ENCODE peak calls at places on chromosomes 16 and 17, in five cellular contexts. D is astrocyte; Q is HCT116; Z is CD8-positive, alpha-beta T cell; V is prostate gland. E is an unnamed sample.

GRCh38 chr17:55144518-55144917 is 120.2 kb upstream of the HLF start:
- DNase-seq in Z (no peak), D (no peak), V (no peak), Q (no peak), E (no peak)

GRCh38 chr16:84207266-84207665 is 16.3 kb downstream of the ADAD2 start:
- DNase-seq in Z (no peak), V (no peak), D (no peak), Q (no peak), E (no peak)

GRCh38 chr17:520447-521167 is 168.0 kb upstream of the RPH3AL start:
- DNase-seq in Q (no peak), V (no peak), D (peak; percentile 85), Z (no peak), E (peak; percentile 54)

GRCh38 chr17:74649909-74650308 is 26.4 kb upstream of the CD300E start:
- DNase-seq in Z (no peak), Q (no peak), V (no peak), D (no peak), E (no peak)

GRCh38 chr17:83191388-83192160 is 112.2 kb downstream of the METRNL start:
- DNase-seq in V (peak; percentile 1), D (no peak), Z (no peak), Q (no peak), E (no peak)

GRCh38 chr17:74259667-74260524 is 14.1 kb upstream of the DNAI2 start:
- DNase-seq in D (no peak), V (no peak), Q (no peak), Z (no peak), E (no peak)

GRCh38 chr17:19399750-19400450 is 11.1 kb upstream of the RNF112 start:
- DNase-seq in Z (no peak), V (no peak), Q (no peak), D (no peak), E (no peak)

GRCh38 chr16:29993191-29993902 is 2.1 kb downstream of the HIRIP3 start:
- DNase-seq in V (no peak), Q (no peak), D (no peak), Z (no peak), E (no peak)

GRCh38 chr16:19645557-19645981 is 72.5 kb downstream of the KNOP1 start:
- DNase-seq in D (peak; percentile 15), V (no peak), Z (no peak), Q (no peak), E (no peak)

GRCh38 chr16:4506450-4506849 is 30.3 kb downstream of the HMOX2 start:
- DNase-seq in Q (peak; percentile 39), Z (peak; percentile 39), D (peak; percentile 61), V (peak; percentile 71), E (peak; percentile 61)

GRCh38 chr17:45294506-45294905 is 22.3 kb downstream of the MAP3K14 start:
- DNase-seq in D (peak; percentile 93), Z (no peak), Q (no peak), V (peak; percentile 89), E (no peak)

GRCh38 chr17:41777579-41778188 is 8.8 kb downstream of the JUP start:
- DNase-seq in V (peak; percentile 64), Z (no peak), Q (no peak), D (peak; percentile 90), E (peak; percentile 74)

GRCh38 chr17:66398059-66398458 is 95.6 kb downstream of the PRKCA start:
- DNase-seq in Q (no peak), Z (no peak), D (no peak), V (no peak), E (no peak)

GRCh38 chr17:79248843-79249242 is 174.2 kb downstream of the ENGASE start:
- DNase-seq in V (no peak), Z (no peak), Q (no peak), D (no peak), E (no peak)

GRCh38 chr17:231191-231965 is 49.9 kb upstream of the DOC2B start:
- DNase-seq in V (no peak), D (no peak), Z (no peak), Q (no peak), E (peak; percentile 17)

GRCh38 chr16:29649560-29650494 is 13.2 kb upstream of the SPN start:
- DNase-seq in D (no peak), Z (no peak), V (no peak), Q (no peak), E (no peak)

GRCh38 chr17:32567086-32567485 is 80.3 kb downstream of the CDK5R1 start:
- DNase-seq in V (no peak), Z (no peak), Q (no peak), D (no peak), E (no peak)

GRCh38 chr17:16930571-16931317 is 41.2 kb downstream of the TNFRSF13B start:
- DNase-seq in D (no peak), Z (no peak), V (no peak), Q (no peak), E (no peak)

GRCh38 chr16:48531011-48531962 is 78.7 kb downstream of the N4BP1 start:
- DNase-seq in Z (no peak), D (no peak), Q (no peak), V (no peak), E (peak; percentile 36)

GRCh38 chr17:49638818-49639217 is 39.1 kb downstream of the SPOP start:
- DNase-seq in D (peak; percentile 51), Q (no peak), Z (no peak), V (no peak), E (peak; percentile 80)

GRCh38 chr16:84042308-84042878 is at the start of gene SLC38A8:
- DNase-seq in Z (no peak), V (no peak), D (no peak), Q (no peak), E (no peak)

GRCh38 chr16:71709231-71709781 is 15.2 kb downstream of the PHLPP2 start:
- DNase-seq in Q (no peak), D (peak; percentile 80), V (no peak), Z (no peak), E (no peak)

GRCh38 chr17:67260051-67260987 is 15.3 kb upstream of the HELZ start:
- DNase-seq in Z (no peak), Q (no peak), D (peak; percentile 13), V (peak; percentile 10), E (no peak)

GRCh38 chr16:24668481-24669001 is 60.9 kb upstream of the TNRC6A start:
- DNase-seq in Z (no peak), V (no peak), Q (no peak), D (peak; percentile 83), E (peak; percentile 17)

GRCh38 chr16:54291107-54291980 is 4.8 kb upstream of the IRX3 start:
- DNase-seq in Z (no peak), V (no peak), D (no peak), Q (no peak), E (no peak)

GRCh38 chr16:14527411-14528044 is 102.5 kb downstream of the PARN start:
- DNase-seq in D (peak; percentile 62), V (no peak), Q (no peak), Z (no peak), E (no peak)

GRCh38 chr17:55383771-55384679 is 37.6 kb downstream of the MMD start:
- DNase-seq in V (no peak), Q (no peak), D (no peak), Z (no peak), E (no peak)

GRCh38 chr17:31251618-31252328 is 45.3 kb downstream of the OMG start:
- DNase-seq in D (no peak), V (no peak), Q (no peak), Z (no peak), E (no peak)

GRCh38 chr16:5175263-5175662 is 77.7 kb upstream of the EEF2KMT start:
- DNase-seq in D (no peak), Q (no peak), V (peak; percentile 57), Z (no peak), E (no peak)

GRCh38 chr17:38918129-38918913 is 7.1 kb upstream of the LASP1NB start:
- DNase-seq in Q (no peak), D (no peak), Z (no peak), V (no peak), E (peak; percentile 28)

GRCh38 chr16:89847930-89848297 is 19.6 kb downstream of the SPIRE2 start:
- DNase-seq in Q (no peak), D (no peak), V (no peak), Z (no peak), E (no peak)

GRCh38 chr16:67021321-67021720 is 7.6 kb upstream of the CBFB start:
- DNase-seq in V (no peak), D (no peak), Z (no peak), Q (no peak), E (no peak)

DNA sequence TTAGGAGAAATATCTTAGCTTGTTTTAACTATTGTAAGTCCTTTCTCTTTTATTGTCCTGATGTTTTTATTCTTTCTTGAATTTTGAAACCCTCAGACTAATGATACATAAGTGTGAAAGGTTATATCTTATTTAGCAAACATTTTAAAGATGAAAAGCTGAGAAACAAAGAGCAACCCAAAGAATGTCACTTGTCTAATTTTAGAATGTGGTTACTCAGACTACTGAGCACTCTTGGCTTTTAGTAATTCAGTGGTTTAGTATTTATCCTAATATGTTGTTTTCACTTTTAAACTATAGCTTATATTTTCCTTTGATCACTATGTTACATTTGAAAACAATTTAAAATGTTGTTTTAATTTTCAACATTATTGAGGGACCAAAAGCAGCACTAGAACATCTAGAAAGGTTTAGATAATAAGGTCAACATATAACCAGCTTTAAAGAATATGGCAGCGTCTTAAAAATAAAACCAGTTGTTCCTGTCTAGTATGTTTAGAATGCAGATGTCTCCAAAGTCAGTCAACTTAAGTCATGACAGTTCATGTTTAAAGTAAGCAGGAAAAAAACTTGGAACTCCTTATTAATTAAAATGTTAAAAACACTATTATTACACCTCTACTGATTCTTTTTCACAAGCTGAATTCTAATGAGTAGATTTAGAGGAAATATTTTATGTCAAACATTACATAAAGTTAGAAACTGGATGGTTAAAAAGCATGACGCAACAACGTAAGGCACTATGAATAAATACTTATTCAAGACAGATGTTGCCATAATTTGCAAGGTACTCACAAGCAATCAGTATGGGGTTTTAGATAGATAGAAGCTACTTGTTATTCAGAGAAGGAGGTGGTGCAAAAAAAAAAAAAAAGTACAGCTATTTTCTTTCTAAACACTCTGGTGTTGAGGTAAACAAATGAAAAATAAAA is 2.4 kb downstream of the MBTD1 start:
- DNase-seq in D (no peak), V (no peak), Q (no peak), Z (no peak), E (no peak)
- H3K4me3 ChIP-seq in D (no peak overlapping the region), V (no peak overlapping the region), Q (no peak overlapping the region), Z (no peak overlapping the region), E (no peak overlapping the region)

GRCh38 chr17:35254107-35254802 is 11.4 kb downstream of the SLFN5 start:
- DNase-seq in Z (no peak), D (peak; percentile 93), V (peak; percentile 89), Q (peak; percentile 42), E (peak; percentile 75)
- H3K4me1 ChIP-seq in Z (peaks cover 66% of the 10 kb centered on the region), D (peaks cover 17% of the 10 kb centered on the region), V (peaks cover 4% of the 10 kb centered on the region), Q (peaks cover 46% of the 10 kb centered on the region), E (peaks cover 29% of the 10 kb centered on the region)

DNA sequence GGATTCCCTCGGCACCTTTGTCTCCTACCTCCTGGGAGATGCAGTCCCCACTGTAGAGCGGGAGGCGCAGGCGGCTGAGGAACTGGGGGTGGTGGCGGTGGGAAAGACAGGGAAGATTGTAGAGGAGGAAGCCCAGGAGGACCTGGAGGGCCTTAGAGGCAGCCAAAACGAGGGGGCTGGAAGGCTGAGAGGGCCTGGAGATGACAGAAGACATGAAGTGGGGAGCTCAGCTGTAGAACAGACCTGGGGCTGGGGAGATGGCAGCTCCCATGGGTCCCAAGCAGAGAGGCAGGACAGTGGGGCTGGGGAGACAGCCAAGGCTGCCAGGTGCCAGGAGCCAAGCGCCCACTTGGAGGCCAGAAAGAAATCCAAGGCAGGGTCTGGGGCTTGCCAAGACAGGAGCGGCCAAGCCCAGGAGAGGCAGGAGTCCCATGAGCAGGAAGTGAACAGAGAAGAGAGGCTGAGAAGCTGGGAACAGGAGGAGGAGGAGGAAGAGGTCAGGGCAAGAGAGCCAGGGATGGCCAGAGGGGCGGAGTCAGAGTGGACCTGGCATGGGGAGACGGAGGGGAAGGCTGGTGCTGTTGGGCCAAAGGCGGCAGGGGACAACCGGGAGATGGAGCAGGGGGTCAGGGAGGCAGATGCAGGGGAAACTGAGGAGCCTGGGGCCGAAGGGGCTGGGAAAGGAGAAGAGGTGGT is 803 bp downstream of the APOBR start:
- DNase-seq in V (no peak), D (no peak), Q (no peak), Z (no peak), E (no peak)
- H3K4me3 ChIP-seq in V (no peak overlapping the region), D (no peak overlapping the region), Q (no peak overlapping the region), Z (peak overlapping the region; percentile 82), E (no peak overlapping the region)

GRCh38 chr17:29718446-29719039 is 95.8 kb upstream of the CORO6 start:
- DNase-seq in Z (no peak), V (no peak), Q (no peak), D (no peak), E (no peak)
- H3K4me1 ChIP-seq in Z (peaks cover 59% of the 10 kb centered on the region), V (no peaks in the 10 kb centered on the region), Q (no peaks in the 10 kb centered on the region), D (no peaks in the 10 kb centered on the region), E (no peaks in the 10 kb centered on the region)